ENCODE peak calls at places on chromosomes 4 and X, in four cellular contexts. K, L, D and W are unnamed samples.

GRCh38 chrX:56385336-56385735 is 153.2 kb downstream of the KLF8 start:
- DNase-seq in K (no peak), L (no peak), D (no peak), W (no peak)

GRCh38 chrX:118968031-118968430 is 6.4 kb upstream of the LONRF3 start:
- DNase-seq in K (no peak), L (peak; percentile 40), D (no peak), W (no peak)

GRCh38 chr4:36392049-36392448 is 110.6 kb downstream of the DTHD1 start:
- DNase-seq in K (no peak), L (peak; percentile 77), D (no peak), W (no peak)

GRCh38 chr4:253936-254756 is 51.1 kb downstream of the ZNF732 start:
- DNase-seq in K (no peak), L (no peak), D (no peak), W (no peak)

GRCh38 chrX:66176134-66176533 is 12.1 kb downstream of the HEPH start:
- DNase-seq in K (no peak), L (no peak), D (no peak), W (no peak)

GRCh38 chr4:77994194-77994721 is 62.9 kb upstream of the FRAS1 start:
- DNase-seq in K (peak; percentile 67), L (peak; percentile 72), D (peak; percentile 85), W (no peak)

GRCh38 chrX:70231666-70232065 is 2.8 kb upstream of the AWAT1 start:
- DNase-seq in K (no peak), L (no peak), D (no peak), W (no peak)

GRCh38 chr4:120443111-120443510 is 376.5 kb upstream of the MAD2L1 start:
- DNase-seq in K (no peak), L (no peak), D (no peak), W (no peak)

GRCh38 chrX:65522739-65523372 is 11.7 kb downstream of the LAS1L start:
- DNase-seq in K (no peak), L (peak; percentile 65), D (no peak), W (no peak)

GRCh38 chrX:103637604-103638338 is 9.0 kb downstream of the TCEAL1 start:
- DNase-seq in K (no peak), L (peak; percentile 79), D (no peak), W (no peak)

GRCh38 chr4:153257151-153257620 is 52.9 kb downstream of the TRIM2 start:
- DNase-seq in K (peak; percentile 69), L (no peak), D (peak; percentile 85), W (no peak)

GRCh38 chr4:139668036-139668435 is 2.4 kb downstream of the MGST2 start:
- DNase-seq in K (no peak), L (no peak), D (no peak), W (peak; percentile 72)

GRCh38 chr4:38661371-38661770 is 2.6 kb upstream of the KLF3 start:
- DNase-seq in K (no peak), L (no peak), D (no peak), W (no peak)

GRCh38 chr4:159655547-159655946 is 552.7 kb downstream of the RAPGEF2 start:
- DNase-seq in K (no peak), L (peak; percentile 89), D (no peak), W (no peak)

GRCh38 chr4:15784959-15785634 is 7.0 kb downstream of the CD38 start:
- DNase-seq in K (no peak), L (no peak), D (no peak), W (no peak)

GRCh38 chrX:148552775-148553174 is 52.4 kb downstream of the AFF2 start:
- DNase-seq in K (no peak), L (no peak), D (no peak), W (no peak)

GRCh38 chr4:52789774-52790173 is 38.5 kb upstream of the ERVMER34-1 start:
- DNase-seq in K (no peak), L (no peak), D (no peak), W (no peak)

GRCh38 chr4:152310223-152310622 is 225.7 kb downstream of the FBXW7 start:
- DNase-seq in K (no peak), L (peak; percentile 35), D (no peak), W (no peak)

GRCh38 chr4:140790765-140791164 is 34.6 kb upstream of the TBC1D9 start:
- DNase-seq in K (no peak), L (peak; percentile 71), D (no peak), W (no peak)

GRCh38 chrX:33974676-33975075 is 157.4 kb downstream of the FAM47A start:
- DNase-seq in K (no peak), L (no peak), D (no peak), W (no peak)
- H3K4me3 ChIP-seq in K (no peak overlapping the region), L (no peak overlapping the region), D (no peak overlapping the region), W (no peak overlapping the region)

GRCh38 chr4:184802203-184803015 is 23.4 kb downstream of the ACSL1 start:
- DNase-seq in K (no peak), L (no peak), D (no peak), W (no peak)
- H3K4me3 ChIP-seq in K (no peak overlapping the region), L (no peak overlapping the region), D (no peak overlapping the region), W (no peak overlapping the region)

GRCh38 chr4:183118141-183118540 is 19.1 kb downstream of the WWC2 start:
- DNase-seq in K (no peak), L (no peak), D (no peak), W (no peak)
- H3K4me3 ChIP-seq in K (no peak overlapping the region), L (no peak overlapping the region), D (peak overlapping the region; percentile 19), W (no peak overlapping the region)

DNA sequence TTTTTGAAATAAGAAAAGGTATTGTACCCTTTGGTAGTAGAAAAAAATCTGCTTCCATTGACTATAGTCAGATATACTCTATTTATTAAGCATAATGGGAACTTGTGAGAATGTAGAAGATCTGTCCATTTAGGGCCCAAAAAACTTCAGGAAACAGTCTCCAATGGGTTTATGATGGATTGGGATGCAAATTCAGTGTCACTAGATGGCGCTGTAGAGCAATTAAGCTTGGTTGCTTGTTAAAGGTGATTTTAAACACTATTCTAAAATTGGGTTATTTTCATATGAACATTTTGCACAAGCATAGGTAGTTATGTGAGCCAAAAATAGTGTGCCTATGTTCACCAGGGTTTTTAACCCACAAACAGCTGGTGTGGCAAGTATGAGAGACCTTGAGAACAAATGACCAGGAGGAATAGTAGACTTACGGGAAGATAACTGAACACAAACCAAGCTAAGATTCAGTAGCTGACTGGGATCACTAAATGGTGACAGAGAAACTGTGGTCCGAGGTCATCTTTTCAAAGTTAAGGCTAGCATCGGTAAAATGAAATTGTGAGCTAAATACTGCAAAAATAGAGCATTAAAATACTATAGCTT is 80.3 kb upstream of the LSM6 start:
- DNase-seq in K (peak; percentile 63), L (peak; percentile 70), D (peak; percentile 82), W (peak; percentile 33)
- H3K4me3 ChIP-seq in K (no peak overlapping the region), L (no peak overlapping the region), D (no peak overlapping the region), W (no peak overlapping the region)

GRCh38 chr4:41610474-41610873 is 72.5 kb downstream of the LIMCH1 start:
- DNase-seq in K (no peak), L (no peak), D (no peak), W (no peak)

GRCh38 chr4:41611124-41611838 is 73.3 kb downstream of the LIMCH1 start:
- DNase-seq in K (no peak), L (peak; percentile 52), D (no peak), W (peak; percentile 70)

GRCh38 chr4:41613362-41613761 is 75.4 kb downstream of the LIMCH1 start:
- DNase-seq in K (no peak), L (no peak), D (peak; percentile 45), W (no peak)

GRCh38 chr4:41613782-41614181 is 75.8 kb downstream of the LIMCH1 start:
- DNase-seq in K (no peak), L (no peak), D (no peak), W (peak; percentile 45)

GRCh38 chr4:41611881-41612871 is 74.2 kb downstream of the LIMCH1 start:
- DNase-seq in K (peak; percentile 52), L (peak; percentile 82), D (peak; percentile 75), W (peak; percentile 94)
- H3K4me3 ChIP-seq in K (no peak overlapping the region), L (no peak overlapping the region), D (peak overlapping the region; percentile 15), W (no peak overlapping the region)

GRCh38 chr4:101655005-101655404 is 135.5 kb upstream of the BANK1 start:
- DNase-seq in K (no peak), L (no peak), D (no peak), W (no peak)

GRCh38 chr4:101655847-101656246 is 134.7 kb upstream of the BANK1 start:
- DNase-seq in K (no peak), L (no peak), D (no peak), W (no peak)

DNA sequence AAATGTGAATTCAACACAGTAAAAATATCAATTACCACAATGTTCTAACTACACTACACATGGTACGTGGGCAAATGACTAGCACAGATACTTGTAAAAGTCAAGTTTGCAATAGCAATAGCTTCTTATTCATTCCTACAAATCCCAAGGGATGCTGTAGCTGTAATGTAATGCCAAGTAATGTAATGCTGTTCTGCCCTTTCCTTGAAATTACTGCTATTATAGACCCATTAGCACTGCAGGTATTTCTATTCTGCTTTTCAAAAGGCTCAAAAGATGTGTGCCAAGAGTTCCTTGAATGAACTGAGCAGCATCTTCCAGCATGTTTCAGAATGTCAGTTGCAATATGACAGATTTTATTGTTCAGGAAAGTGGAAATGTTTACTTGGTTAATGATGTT is 129.9 kb upstream of the BANK1 start:
- DNase-seq in K (no peak), L (no peak), D (no peak), W (no peak)
- H3K4me3 ChIP-seq in K (no peak overlapping the region), L (no peak overlapping the region), D (no peak overlapping the region), W (no peak overlapping the region)